ENCODE peak calls at places on chromosome 9, in five cellular contexts. D, W, N, F and C are unnamed samples.
A peak's percentile ranks its signal among the peaks of the same experiment; 100 is the strongest.

GRCh38 chr9:33659915-33660314 is 135.4 kb upstream of the PRSS3 start:
- DNase-seq in D (no peak), W (no peak), N (no peak), F (no peak), C (no peak)

GRCh38 chr9:133972041-133972970 is 19.8 kb downstream of the VAV2 start:
- DNase-seq in D (no peak), W (no peak), N (no peak), F (no peak), C (no peak)

GRCh38 chr9:116549061-116549664 is 137.9 kb upstream of the TRIM32 start:
- DNase-seq in D (no peak), W (no peak), N (no peak), F (no peak), C (no peak)

GRCh38 chr9:124217839-124218437 is 39.8 kb upstream of the NEK6 start:
- DNase-seq in D (no peak), W (no peak), N (no peak), F (no peak), C (no peak)

GRCh38 chr9:86795861-86796497 is 151.3 kb downstream of the GAS1 start:
- DNase-seq in D (no peak), W (no peak), N (no peak), F (no peak), C (no peak)

GRCh38 chr9:118059520-118060278 is 355.5 kb downstream of the TLR4 start:
- DNase-seq in D (no peak), W (no peak), N (peak; percentile 26), F (peak; percentile 44), C (peak; percentile 47)

GRCh38 chr9:136241540-136241939 is 4.1 kb downstream of the QSOX2 start:
- DNase-seq in D (no peak), W (no peak), N (no peak), F (no peak), C (no peak)

GRCh38 chr9:99057665-99058625 is 47.0 kb upstream of the TGFBR1 start:
- DNase-seq in D (peak; percentile 51), W (peak; percentile 63), N (no peak), F (no peak), C (no peak)

GRCh38 chr9:134483361-134484184 is 157.3 kb downstream of the RXRA start:
- DNase-seq in D (no peak), W (no peak), N (no peak), F (no peak), C (no peak)

GRCh38 chr9:34689512-34689911 is 1.6 kb downstream of the CCL19 start:
- DNase-seq in D (no peak), W (no peak), N (no peak), F (no peak), C (no peak)

GRCh38 chr9:70979971-70980370 is 141.4 kb downstream of the TRPM3 start:
- DNase-seq in D (no peak), W (no peak), N (no peak), F (no peak), C (no peak)

GRCh38 chr9:6226696-6227095 is 11.1 kb downstream of the IL33 start:
- DNase-seq in D (no peak), W (no peak), N (peak; percentile 93), F (no peak), C (no peak)

GRCh38 chr9:107895524-107896001 is 406.0 kb upstream of the KLF4 start:
- DNase-seq in D (no peak), W (no peak), N (no peak), F (no peak), C (no peak)